ENCODE peak calls at places on chromosomes 6 and 20, in nine cellular contexts. T, M, J, A, N, W, Y, I and Q are unnamed samples. For H3K4me1 and H3K27me3, the result is how much of the 10 kb centered on the place peaks cover.

GRCh38 chr6:169044376-169045230 is 209.0 kb downstream of the THBS2 start:
- DNase-seq in T (no peak), W (no peak), Y (no peak), N (no peak), A (no peak), M (no peak), I (no peak), J (no peak), Q (no peak)

GRCh38 chr6:148440021-148440420 is 97.4 kb downstream of the SASH1 start:
- DNase-seq in M (no peak), N (no peak), Y (no peak), I (no peak), J (no peak), A (no peak), T (no peak), W (no peak), Q (no peak)

GRCh38 chr6:67887747-67888545 is 747.1 kb upstream of the ADGRB3 start:
- DNase-seq in A (no peak), Y (no peak), N (no peak), M (no peak), I (no peak), W (no peak), T (no peak), J (no peak), Q (no peak)

GRCh38 chr20:6562111-6562510 is 205.4 kb upstream of the BMP2 start:
- DNase-seq in J (no peak), T (no peak), M (no peak), W (no peak), A (no peak), N (no peak), Y (no peak), I (no peak), Q (no peak)

GRCh38 chr6:44248579-44248978 is 1.7 kb downstream of the HSP90AB1 start:
- DNase-seq in M (no peak), Y (no peak), T (no peak), J (no peak), I (no peak), A (no peak), W (no peak), N (no peak), Q (no peak)

GRCh38 chr6:43738877-43739641 is 31.0 kb upstream of the VEGFA start:
- DNase-seq in A (peak), Y (no peak), W (no peak), J (no peak), N (no peak), I (no peak), M (peak), T (no peak), Q (no peak)

GRCh38 chr6:12381587-12381986 is 91.4 kb downstream of the EDN1 start:
- DNase-seq in N (no peak), I (no peak), W (no peak), J (no peak), M (no peak), A (no peak), T (no peak), Y (no peak), Q (no peak)

GRCh38 chr20:43667341-43668132 is 623 bp downstream of the MYBL2 start:
- DNase-seq in Y (no peak), J (no peak), A (no peak), I (no peak), N (peak), T (no peak), M (peak), W (peak), Q (peak)

GRCh38 chr20:1489764-1490436 is 1.3 kb downstream of the SIRPB2 start:
- DNase-seq in T (no peak), N (no peak), J (no peak), A (no peak), W (no peak), M (no peak), I (no peak), Y (no peak), Q (no peak)

GRCh38 chr6:135983093-135983492 is 131.6 kb downstream of the PDE7B start:
- DNase-seq in M (no peak), Y (no peak), I (no peak), J (no peak), N (no peak), W (no peak), A (no peak), T (no peak), Q (no peak)

GRCh38 chr6:75349262-75349984 is 64.8 kb upstream of the TMEM30A start:
- DNase-seq in W (peak), I (no peak), M (peak), N (peak), J (no peak), A (no peak), Y (no peak), T (no peak), Q (no peak)

GRCh38 chr6:99458319-99458718 is 33.2 kb upstream of the PNISR start:
- DNase-seq in N (peak), J (no peak), I (no peak), A (no peak), Y (no peak), W (peak), M (no peak), T (no peak), Q (no peak)

GRCh38 chr6:46637145-46637544 is 15.5 kb downstream of the CYP39A1 start:
- DNase-seq in N (no peak), A (peak), W (no peak), T (no peak), Y (no peak), J (no peak), I (no peak), M (no peak), Q (no peak)

GRCh38 chr6:45661667-45662066 is 283.9 kb upstream of the SUPT3H start:
- DNase-seq in T (no peak), J (no peak), W (no peak), M (no peak), Y (no peak), I (no peak), N (no peak), A (no peak), Q (no peak)

GRCh38 chr20:57877131-57877784 is 167.4 kb upstream of the PMEPA1 start:
- DNase-seq in Y (no peak), N (peak), M (peak), T (no peak), A (no peak), J (no peak), I (no peak), W (no peak), Q (no peak)

GRCh38 chr6:152828431-152828830 is 77.8 kb downstream of the VIP start:
- DNase-seq in J (no peak), I (no peak), T (no peak), N (no peak), M (no peak), W (no peak), A (no peak), Y (no peak), Q (no peak)

GRCh38 chr20:38685853-38686473 is 38.3 kb upstream of the SLC32A1 start:
- DNase-seq in W (peak), Y (no peak), N (peak), M (no peak), I (no peak), T (peak), A (no peak), J (peak), Q (no peak)

GRCh38 chr6:112879920-112880413 is 532.8 kb downstream of the RFPL4B start:
- DNase-seq in W (peak), J (peak), Y (peak), M (peak), N (no peak), I (no peak), A (no peak), T (peak), Q (no peak)

GRCh38 chr20:33653900-33654596 is 8.1 kb upstream of the C20orf144 start:
- DNase-seq in M (peak), Y (no peak), T (no peak), A (no peak), I (no peak), W (peak), J (peak), N (no peak), Q (no peak)

GRCh38 chr6:75505426-75505825 is 11.8 kb upstream of the FILIP1 start:
- DNase-seq in A (no peak), Y (no peak), I (no peak), N (no peak), J (no peak), T (no peak), W (peak), M (no peak), Q (no peak)

GRCh38 chr6:163191704-163192537 is 222.6 kb upstream of the QKI start:
- DNase-seq in I (no peak), T (no peak), Y (no peak), N (no peak), J (no peak), M (no peak), W (no peak), A (no peak), Q (no peak)

DNA sequence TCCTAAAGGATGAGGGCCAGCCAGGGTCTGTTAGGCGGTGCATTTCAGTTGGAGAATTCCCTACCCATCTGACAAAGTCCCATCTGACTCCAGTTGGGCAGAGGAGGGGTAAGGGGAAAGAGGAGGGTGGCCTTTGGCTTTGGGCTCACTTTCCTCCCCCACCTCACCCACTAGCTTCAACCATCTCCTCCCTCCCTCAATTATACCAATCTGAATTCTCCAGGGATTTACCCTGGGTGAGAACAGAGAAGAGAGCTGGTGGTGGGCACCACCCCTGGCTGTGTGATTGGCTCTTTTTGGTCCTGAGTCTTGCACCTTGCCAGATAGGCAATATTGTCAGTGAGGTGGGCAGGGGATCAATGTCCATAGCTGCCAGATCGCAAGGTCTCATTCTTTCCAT is 3.2 kb downstream of the HMGA1 start:
- DNase-seq in Y (no peak), T (no peak), W (no peak), N (no peak), M (peak), A (no peak), J (no peak), I (no peak), Q (no peak)
- H3K4me1 ChIP-seq in Y (under half), T (under half), W (under half), N (under half), M (under half), A (half or more), J (under half), I (under half), Q (under half)

DNA sequence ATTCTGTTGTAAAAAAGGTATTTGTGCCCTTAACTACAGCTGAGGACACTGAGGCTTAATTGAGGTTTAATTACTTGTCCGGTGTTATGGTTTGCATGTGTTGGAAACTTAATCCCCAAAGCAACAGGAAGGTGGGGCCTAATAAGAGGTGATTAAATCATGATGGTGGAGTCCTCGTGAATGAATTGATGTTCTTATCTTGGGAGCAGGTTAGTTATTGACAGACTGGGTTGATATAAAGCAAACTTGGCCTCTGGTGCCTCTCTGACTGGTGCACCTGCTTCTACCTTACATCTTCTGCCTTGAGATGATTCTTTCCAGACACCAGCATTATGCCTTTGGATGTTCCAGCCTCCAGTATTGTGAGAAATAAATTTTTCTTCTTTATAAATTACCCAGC is 306.5 kb upstream of the HS3ST5 start:
- DNase-seq in Y (no peak), I (no peak), T (no peak), M (no peak), N (no peak), J (no peak), A (no peak), W (no peak), Q (no peak)
- H3K4me3 ChIP-seq in Y (no peak), I (no peak), T (no peak), M (no peak), N (no peak), J (no peak), A (no peak), W (no peak), Q (no peak)

GRCh38 chr6:85453490-85453889 is 3.6 kb downstream of the NT5E start:
- DNase-seq in A (no peak), W (no peak), I (no peak), Y (no peak), J (no peak), T (no peak), M (no peak), N (no peak), Q (no peak)

GRCh38 chr6:85452441-85452881 is 2.6 kb downstream of the NT5E start:
- DNase-seq in Y (no peak), J (no peak), A (no peak), N (no peak), I (no peak), M (no peak), T (no peak), W (no peak), Q (no peak)

GRCh38 chr6:85451586-85452306 is 1.9 kb downstream of the NT5E start:
- DNase-seq in W (no peak), I (no peak), N (no peak), Y (no peak), M (no peak), A (no peak), T (no peak), J (no peak), Q (no peak)

GRCh38 chr6:85450578-85450884 is 648 bp downstream of the NT5E start:
- DNase-seq in I (no peak), W (no peak), A (no peak), J (no peak), Y (no peak), M (no peak), N (no peak), T (no peak), Q (no peak)

DNA sequence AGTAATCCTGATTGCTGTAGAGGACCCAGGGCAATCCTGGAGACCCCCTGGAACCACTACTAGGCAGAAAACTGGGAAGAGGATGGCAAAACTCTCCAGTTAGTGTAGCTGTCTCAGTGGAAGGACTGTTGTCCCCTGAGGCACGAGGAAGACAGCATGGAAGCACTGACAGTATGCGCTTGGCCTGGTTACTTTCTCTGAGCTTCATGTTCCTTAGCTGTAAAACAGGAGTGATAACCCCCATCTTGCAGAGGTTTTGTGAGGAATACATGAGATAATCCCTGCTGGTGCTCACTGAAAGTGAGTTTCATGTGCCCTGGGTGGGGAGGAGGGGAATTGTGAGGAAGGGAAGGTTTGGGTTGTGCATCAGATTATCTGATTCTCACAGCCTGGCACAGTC is 3.2 kb downstream of the NT5E start:
- DNase-seq in A (no peak), M (no peak), W (no peak), Y (no peak), J (no peak), I (no peak), N (no peak), T (no peak), Q (no peak)
- H3K27me3 ChIP-seq in A (under half), M (under half), W (under half), Y (under half), J (under half), I (under half), N (half or more), T (under half), Q (under half)

DNA sequence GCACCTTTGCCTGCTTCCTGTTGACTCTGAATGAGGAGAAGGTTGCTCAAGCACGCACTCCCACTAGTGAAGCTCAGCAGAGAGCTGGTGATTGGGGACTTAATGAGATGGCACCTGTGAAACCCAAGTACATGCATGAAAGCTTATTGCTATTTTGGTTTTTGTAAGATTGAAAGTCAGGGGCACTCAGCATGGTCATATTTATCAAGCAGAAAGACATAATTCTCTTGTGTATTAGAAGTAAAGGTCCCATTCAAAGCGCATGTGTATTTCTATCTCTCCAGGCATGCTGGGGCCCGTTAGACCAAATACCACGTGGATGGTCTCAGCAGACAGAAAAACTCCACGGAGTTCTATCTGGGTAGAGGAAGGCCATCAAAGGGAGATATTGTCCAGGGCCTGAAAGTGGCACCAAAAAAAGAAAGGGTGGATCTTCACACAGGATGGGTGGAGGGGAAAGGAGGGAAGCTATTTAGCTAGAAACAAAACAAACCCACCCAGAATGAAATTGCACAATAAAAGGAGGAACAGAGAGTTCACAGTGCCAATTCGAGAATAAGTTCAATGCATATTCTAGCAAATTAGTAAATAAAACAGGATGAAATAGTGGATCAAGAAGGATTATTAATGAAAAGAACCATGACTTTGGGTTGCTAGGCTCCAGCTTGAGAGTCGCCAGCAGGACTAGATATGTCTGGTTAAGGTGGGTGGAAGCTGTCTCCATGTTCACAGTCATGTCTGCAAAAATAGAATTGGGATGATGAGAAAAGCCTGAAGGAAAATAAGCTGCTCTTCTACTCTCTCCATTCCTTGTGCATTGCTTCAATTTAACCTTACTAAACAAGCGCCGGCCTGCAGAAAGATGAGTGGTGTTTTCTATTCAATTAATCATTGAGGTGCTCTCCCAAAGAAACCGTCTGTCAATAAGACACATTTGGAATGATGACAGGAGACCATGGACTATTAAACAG is 224.9 kb upstream of the DTNBP1 start:
- DNase-seq in J (no peak), T (no peak), A (no peak), Y (no peak), N (no peak), W (no peak), M (no peak), I (no peak), Q (no peak)
- H3K4me1 ChIP-seq in J (under half), T (under half), A (under half), Y (under half), N (under half), W (under half), M (under half), I (under half), Q (under half)

GRCh38 chr6:151804585-151805285 is 2.7 kb upstream of the ESR1 start:
- DNase-seq in W (no peak), N (no peak), I (no peak), M (no peak), Y (no peak), A (no peak), J (no peak), T (no peak), Q (no peak)

GRCh38 chr6:151806757-151807512 is 547 bp upstream of the ESR1 start:
- DNase-seq in W (no peak), J (no peak), A (no peak), T (no peak), N (peak), I (no peak), M (no peak), Y (no peak), Q (no peak)

GRCh38 chr6:151805286-151805840 is 2.1 kb upstream of the ESR1 start:
- DNase-seq in I (no peak), A (no peak), N (peak), W (no peak), T (no peak), J (no peak), Y (no peak), M (peak), Q (no peak)

GRCh38 chr6:151807513-151808330 is at the start of gene ESR1:
- DNase-seq in J (peak), W (peak), M (peak), N (peak), A (no peak), I (no peak), Y (no peak), T (no peak), Q (no peak)

DNA sequence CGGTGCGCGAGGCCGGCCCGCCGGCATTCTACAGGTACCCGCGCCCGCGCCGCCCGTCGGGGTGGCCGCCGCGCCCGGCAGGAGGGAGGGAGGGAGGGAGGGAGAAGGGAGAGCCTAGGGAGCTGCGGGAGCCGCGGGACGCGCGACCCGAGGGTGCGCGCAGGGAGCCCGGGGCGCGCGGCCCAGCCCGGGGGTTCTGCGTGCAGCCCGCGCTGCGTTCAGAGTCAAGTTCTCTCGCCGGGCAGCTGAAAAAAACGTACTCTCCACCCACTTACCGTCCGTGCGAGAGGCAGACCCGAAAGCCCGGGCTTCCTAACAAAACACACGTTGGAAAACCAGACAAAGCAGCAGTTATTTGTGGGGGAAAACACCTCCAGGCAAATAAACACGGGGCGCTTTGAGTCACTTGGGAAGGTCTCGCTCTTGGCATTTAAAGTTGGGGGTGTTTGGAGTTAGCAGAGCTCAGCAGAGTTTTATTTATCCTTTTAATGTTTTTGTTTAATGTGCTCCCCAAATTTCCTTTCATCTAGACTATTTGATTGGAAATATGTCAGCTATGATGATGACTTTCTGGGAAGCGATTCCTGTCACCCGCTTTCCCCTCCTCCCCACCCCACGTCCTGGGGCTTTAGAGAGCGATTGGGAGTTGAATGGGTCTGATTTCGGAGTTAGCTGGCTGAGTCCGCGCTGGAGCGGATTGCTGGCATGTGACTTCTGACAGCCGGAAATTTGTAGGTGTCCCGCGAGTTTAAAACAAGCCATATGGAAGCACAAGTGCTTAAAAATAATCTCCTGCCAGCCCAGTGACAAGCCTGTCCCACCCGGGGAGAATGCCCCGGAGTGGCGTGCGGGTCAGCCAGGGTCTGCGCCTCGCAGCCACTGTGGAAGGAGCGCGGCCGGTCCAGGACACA is 1.1 kb downstream of the ESR1 start:
- DNase-seq in I (no peak), M (peak), W (peak), J (no peak), Y (no peak), A (no peak), N (peak), T (no peak), Q (no peak)
- H3K4me3 ChIP-seq in I (peak), M (peak), W (no peak), J (peak), Y (peak), A (peak), N (peak), T (no peak), Q (no peak)